ENCODE peak calls at places on chromosomes 6 and 20, in seven cellular contexts. U, N, I, X, L, D and O are unnamed samples.

GRCh38 chr6:116127771-116128493 is 2.0 kb upstream of the COL10A1 start:
- DNase-seq in I (no peak), D (no peak), L (no peak), N (no peak), X (no peak), U (no peak), O (peak)

GRCh38 chr6:142872376-142872775 is 72.6 kb downstream of the HIVEP2 start:
- DNase-seq in I (no peak), U (no peak), D (no peak), L (no peak), N (no peak), X (no peak), O (no peak)

GRCh38 chr20:34922654-34923381 is 32.8 kb downstream of the GSS start:
- DNase-seq in I (no peak), N (no peak), D (peak), U (no peak), L (no peak), X (no peak), O (peak)

GRCh38 chr6:111926731-111927302 is 53.6 kb upstream of the FYN start:
- DNase-seq in L (no peak), N (no peak), U (no peak), X (no peak), D (no peak), I (no peak), O (no peak)

GRCh38 chr20:18740726-18741125 is 72.9 kb upstream of the SCP2D1 start:
- DNase-seq in L (no peak), X (no peak), N (no peak), I (no peak), U (no peak), D (no peak), O (no peak)

GRCh38 chr6:28841290-28841689 is 82.5 kb downstream of the TRIM27 start:
- DNase-seq in L (no peak), U (peak), I (no peak), N (no peak), X (no peak), D (no peak), O (no peak)

GRCh38 chr20:41391587-41392001 is 25.0 kb upstream of the EMILIN3 start:
- DNase-seq in U (peak), D (no peak), L (no peak), X (no peak), I (no peak), N (no peak), O (no peak)

GRCh38 chr20:642398-643174 is 10.4 kb downstream of the SRXN1 start:
- DNase-seq in L (no peak), I (no peak), U (peak), X (no peak), D (no peak), N (no peak), O (peak)

GRCh38 chr20:44433751-44434538 is 41.7 kb upstream of the TTPAL start:
- DNase-seq in U (no peak), I (no peak), L (no peak), D (no peak), N (peak), X (no peak), O (no peak)

GRCh38 chr6:140344149-140344913 is 969.9 kb upstream of the CITED2 start:
- DNase-seq in I (no peak), U (no peak), L (no peak), N (no peak), X (no peak), D (no peak), O (no peak)

GRCh38 chr20:43583982-43584432 is 6.7 kb upstream of the IFT52 start:
- DNase-seq in X (no peak), U (no peak), L (peak), D (peak), N (no peak), I (no peak), O (no peak)

GRCh38 chr6:81613606-81614005 is 138.9 kb downstream of the TENT5A start:
- DNase-seq in X (no peak), N (no peak), D (no peak), L (no peak), I (no peak), U (no peak), O (no peak)

GRCh38 chr20:46438156-46438750 is 31.8 kb upstream of the ELMO2 start:
- DNase-seq in L (no peak), I (no peak), N (no peak), X (no peak), D (no peak), U (peak), O (peak)

GRCh38 chr6:29827579-29828470 is at the start of gene HLA-G:
- DNase-seq in D (no peak), L (peak), I (peak), X (no peak), U (peak), N (no peak), O (no peak)

GRCh38 chr6:15827492-15828255 is 164.8 kb upstream of the DTNBP1 start:
- DNase-seq in L (no peak), N (no peak), I (no peak), D (no peak), X (no peak), U (no peak), O (no peak)

GRCh38 chr6:169858935-169859351 is 107.5 kb downstream of the ERMARD start:
- DNase-seq in U (no peak), L (no peak), I (peak), D (no peak), N (no peak), X (no peak), O (no peak)

GRCh38 chr6:52993461-52993860 is 1.6 kb downstream of the GSTA4 start:
- DNase-seq in I (no peak), L (no peak), N (no peak), U (no peak), D (no peak), X (no peak), O (no peak)

GRCh38 chr6:75609639-75610590 is 8.2 kb downstream of the SENP6 start:
- DNase-seq in I (no peak), L (no peak), D (peak), N (no peak), X (no peak), U (no peak), O (no peak)

GRCh38 chr6:136962661-136963060 is 40.6 kb downstream of the SLC35D3 start:
- DNase-seq in I (no peak), L (no peak), X (no peak), D (no peak), U (peak), N (no peak), O (no peak)

GRCh38 chr6:161744211-161745067 is 470.6 kb upstream of the AGPAT4 start:
- DNase-seq in U (no peak), X (no peak), I (no peak), D (no peak), L (no peak), N (no peak), O (no peak)

GRCh38 chr6:44851176-44851575 is 463.7 kb downstream of the CDC5L start:
- DNase-seq in U (no peak), X (no peak), N (no peak), D (no peak), L (no peak), I (no peak), O (no peak)

GRCh38 chr6:26021350-26022165 is 59.0 kb downstream of the TRIM38 start:
- DNase-seq in D (peak), N (peak), L (peak), I (peak), X (peak), U (peak), O (peak)

GRCh38 chr6:2563635-2564034 is 187.1 kb downstream of the MYLK4 start:
- DNase-seq in U (no peak), L (no peak), I (no peak), X (no peak), N (no peak), D (no peak), O (no peak)

GRCh38 chr6:161199845-161200244 is 74.0 kb downstream of the AGPAT4 start:
- DNase-seq in D (no peak), X (no peak), U (no peak), N (no peak), I (no peak), L (no peak), O (no peak)

GRCh38 chr6:21115111-21115510 is 478.4 kb upstream of the SOX4 start:
- DNase-seq in N (no peak), D (no peak), U (peak), X (no peak), L (no peak), I (no peak), O (no peak)

GRCh38 chr20:57578476-57579165 is 17.7 kb downstream of the PCK1 start:
- DNase-seq in X (no peak), N (no peak), U (no peak), I (no peak), D (no peak), L (no peak), O (no peak)

GRCh38 chr6:141107562-141108160 is 1025.1 kb upstream of the GJE1 start:
- DNase-seq in I (no peak), N (no peak), L (no peak), X (no peak), U (no peak), D (no peak), O (no peak)

GRCh38 chr6:25176466-25176865 is 102.7 kb upstream of the CARMIL1 start:
- DNase-seq in L (no peak), N (no peak), X (no peak), U (no peak), I (no peak), D (no peak), O (no peak)

GRCh38 chr6:52858416-52858815 is 17.8 kb upstream of the GSTA5 start:
- DNase-seq in U (no peak), L (no peak), X (no peak), I (no peak), N (no peak), D (no peak), O (no peak)

GRCh38 chr20:2131366-2131765 is 29.7 kb downstream of the STK35 start:
- DNase-seq in L (no peak), U (no peak), D (no peak), N (no peak), X (no peak), I (no peak), O (peak)

GRCh38 chr6:46964716-46965519 is 43.2 kb upstream of the ADGRF5 start:
- DNase-seq in D (no peak), U (no peak), X (no peak), N (no peak), I (no peak), L (no peak), O (no peak)

GRCh38 chr6:130503146-130503545 is 137.3 kb downstream of the TMEM200A start:
- DNase-seq in D (no peak), N (no peak), U (no peak), L (no peak), I (no peak), X (no peak), O (no peak)

GRCh38 chr6:125099211-125100017 is 54.2 kb upstream of the TPD52L1 start:
- DNase-seq in L (peak), D (peak), U (peak), X (no peak), N (peak), I (peak), O (peak)

GRCh38 chr6:30612213-30612612 is 4.8 kb downstream of the PPP1R10 start:
- DNase-seq in I (no peak), L (no peak), X (no peak), D (no peak), N (no peak), U (peak), O (no peak)

GRCh38 chr6:30009113-30009512 is 52.0 kb upstream of the POLR1H start:
- DNase-seq in X (no peak), N (no peak), I (no peak), L (no peak), U (no peak), D (no peak), O (no peak)

GRCh38 chr6:39203804-39204495 is 25.3 kb downstream of the KCNK5 start:
- DNase-seq in L (peak), X (no peak), N (peak), U (no peak), D (no peak), I (no peak), O (peak)

GRCh38 chr6:4178737-4179333 is 43.5 kb upstream of the ECI2 start:
- DNase-seq in X (no peak), N (no peak), U (no peak), D (no peak), L (no peak), I (no peak), O (no peak)